ENCODE peak calls at places on chromosomes 13 and 19, in eight cellular contexts. V is fibroblast of pulmonary artery; X is activated T-helper 1 cell treated with anti-CD3 and anti-CD28 coated beads, Interleukin-2, amount 50 U/mL, for 16 hours; D is EL; E is stimulated activated CD4-positive, alpha-beta T cell treated with anti-CD3 and anti-CD28 coated beads, Interleukin-1b, Interleukin-23, amount 100 ng/mL, for 24 hours; H is dermis microvascular lymphatic vessel endothelial cell; G is activated CD8-positive, alpha-beta memory T cell treated with anti-CD3 and anti-CD28 coated beads, Interleukin-2, amount 10 ng/mL, durations not matched to agents 7 days and 5 days; B is H9. Z is an unnamed sample.

GRCh38 chr13:98014766-98015165 is 61.3 kb downstream of the IPO5 start:
- DNase-seq in G (no peak), X (no peak), V (peak; percentile 92), E (no peak), B (no peak), H (no peak), D (peak; percentile 85), Z (no peak)

GRCh38 chr19:19866599-19867248 is 1.0 kb downstream of the ZNF253 start:
- DNase-seq in G (peak; percentile 83), V (peak; percentile 6), B (peak; percentile 86), H (no peak), E (peak; percentile 6), X (peak; percentile 14), D (peak; percentile 3), Z (peak; percentile 70)

GRCh38 chr19:35249848-35250711 is 1.3 kb downstream of the LSR start:
- DNase-seq in D (no peak), H (no peak), E (no peak), B (peak; percentile 24), V (no peak), X (no peak), G (peak; percentile 36), Z (peak; percentile 15)

GRCh38 chr19:40756502-40757110 is 5.6 kb downstream of the SNRPA start:
- DNase-seq in B (no peak), D (no peak), H (no peak), E (no peak), X (no peak), V (no peak), G (peak; percentile 63), Z (no peak)

GRCh38 chr13:95056266-95056665 is 245.0 kb downstream of the ABCC4 start:
- DNase-seq in G (no peak), V (no peak), H (no peak), D (no peak), B (no peak), X (no peak), E (no peak), Z (no peak)

GRCh38 chr13:55432814-55433213 is 1707.9 kb upstream of the PRR20A start:
- DNase-seq in V (no peak), E (no peak), D (no peak), G (no peak), H (no peak), X (no peak), B (no peak), Z (no peak)

GRCh38 chr13:66159526-66159925 is 1070.6 kb downstream of the PCDH9 start:
- DNase-seq in X (no peak), V (no peak), B (no peak), D (no peak), H (no peak), E (no peak), G (no peak), Z (no peak)

GRCh38 chr13:43908156-43909126 is 28.7 kb downstream of the LACC1 start:
- DNase-seq in V (peak; percentile 74), B (no peak), E (no peak), X (no peak), D (peak; percentile 61), H (peak; percentile 46), G (no peak), Z (no peak)

GRCh38 chr19:42495663-42496062 is 32.6 kb downstream of the CEACAM1 start:
- DNase-seq in X (no peak), B (no peak), V (no peak), D (no peak), G (no peak), E (no peak), H (no peak), Z (no peak)

GRCh38 chr19:40217027-40217810 is 965 bp downstream of the TTC9B start:
- DNase-seq in E (no peak), V (no peak), B (peak; percentile 87), G (no peak), H (no peak), D (no peak), X (no peak), Z (peak; percentile 30)

GRCh38 chr13:90336507-90336906 is 1011.0 kb upstream of the MIR17HG start:
- DNase-seq in X (no peak), H (no peak), D (no peak), B (no peak), G (no peak), E (no peak), V (no peak), Z (no peak)

GRCh38 chr13:50123862-50124535 is 108.8 kb downstream of the KCNRG start:
- DNase-seq in B (peak; percentile 88), D (peak; percentile 97), E (peak; percentile 50), X (peak; percentile 62), H (peak; percentile 91), G (peak; percentile 80), V (peak; percentile 97), Z (peak; percentile 76)

GRCh38 chr19:6213696-6214585 is 65.8 kb downstream of the MLLT1 start:
- DNase-seq in E (no peak), X (no peak), D (no peak), B (no peak), H (no peak), V (no peak), G (no peak), Z (no peak)

GRCh38 chr19:3469638-3470499 is 10.5 kb downstream of the SMIM24 start:
- DNase-seq in E (no peak), V (no peak), G (no peak), X (no peak), D (no peak), B (no peak), H (no peak), Z (no peak)

GRCh38 chr13:51222510-51223283 is 499 bp downstream of the FAM124A start:
- DNase-seq in D (peak; percentile 3), X (no peak), H (no peak), G (no peak), E (no peak), V (no peak), B (no peak), Z (no peak)

GRCh38 chr19:17645339-17645963 is 42.7 kb downstream of the UNC13A start:
- DNase-seq in H (no peak), X (no peak), G (no peak), B (no peak), D (no peak), E (no peak), V (no peak), Z (no peak)

GRCh38 chr13:71624641-71625040 is 242.4 kb downstream of the DACH1 start:
- DNase-seq in V (no peak), H (no peak), X (no peak), E (no peak), D (no peak), G (no peak), B (no peak), Z (no peak)

GRCh38 chr13:77509221-77509620 is 26.3 kb upstream of the SCEL start:
- DNase-seq in D (peak; percentile 55), V (peak; percentile 46), G (no peak), X (no peak), H (no peak), B (no peak), E (no peak), Z (no peak)

GRCh38 chr19:4328243-4328990 is 10.2 kb downstream of the STAP2 start:
- DNase-seq in H (peak; percentile 30), V (peak; percentile 97), D (peak; percentile 93), G (peak; percentile 98), E (peak; percentile 99), X (peak; percentile 92), B (peak; percentile 97), Z (peak; percentile 95)

GRCh38 chr13:80363890-80364503 is 23.1 kb upstream of the SPRY2 start:
- DNase-seq in D (peak; percentile 32), B (no peak), V (peak; percentile 64), H (peak; percentile 17), G (no peak), E (no peak), X (no peak), Z (no peak)

GRCh38 chr19:584240-585001 is 5.3 kb upstream of the HCN2 start:
- DNase-seq in E (no peak), H (no peak), D (peak; percentile 48), B (peak; percentile 83), V (peak; percentile 47), G (peak; percentile 66), X (peak; percentile 56), Z (peak; percentile 69)

GRCh38 chr19:45123440-45123850 is 30.5 kb downstream of the PPP1R37 start:
- DNase-seq in B (no peak), H (no peak), E (no peak), D (no peak), V (no peak), G (no peak), X (no peak), Z (no peak)

GRCh38 chr19:30326076-30326710 is 46.0 kb upstream of the ZNF536 start:
- DNase-seq in G (no peak), B (peak; percentile 8), E (no peak), V (no peak), H (no peak), D (no peak), X (no peak), Z (no peak)

GRCh38 chr13:70183041-70183440 is 74.8 kb upstream of the KLHL1 start:
- DNase-seq in B (no peak), E (no peak), G (no peak), X (no peak), V (no peak), D (no peak), H (no peak), Z (no peak)

GRCh38 chr19:18007605-18007938 is 398 bp upstream of the ARRDC2 start:
- DNase-seq in B (no peak), X (no peak), E (no peak), D (no peak), G (no peak), H (no peak), V (no peak), Z (no peak)